ENCODE peak calls at places on chromosomes 4 and X, in nine cellular contexts. Z is mucosa of descending colon; Y is mesothelial cell of epicardium; Q is stimulated activated CD8-positive, alpha-beta memory T cell treated with anti-CD3 and anti-CD28 coated beads, Interleukin-7, amount 100 ng/mL, for 24 hours; U is HS-27A; B is activated T-cell treated with anti-CD3 and anti-CD28 coated beads for 24 hours; S is NCI-H446; T is GM20000; J is G401. F is an unnamed sample.

GRCh38 chr4:13535708-13536361 is 8.5 kb downstream of the NKX3-2 start:
- DNase-seq in Z (no peak), Y (peak), Q (no peak), U (no peak), B (no peak), S (no peak), T (peak), J (no peak), F (no peak)

GRCh38 chr4:179843370-179843769 is 2399.8 kb upstream of the TENM3 start:
- DNase-seq in Z (no peak), Y (no peak), Q (no peak), U (no peak), B (no peak), S (no peak), T (no peak), J (no peak), F (no peak)

GRCh38 chr4:26807330-26807729 is 53.3 kb upstream of the STIM2 start:
- DNase-seq in Z (no peak), Y (no peak), Q (no peak), U (no peak), B (no peak), S (no peak), T (peak), J (no peak), F (no peak)

GRCh38 chr4:56744030-56744429 is 62.9 kb upstream of the HOPX start:
- DNase-seq in Z (no peak), Y (no peak), Q (no peak), U (no peak), B (no peak), S (no peak), T (no peak), J (no peak), F (no peak)

GRCh38 chr4:8355864-8356565 is 84.5 kb downstream of the ACOX3 start:
- DNase-seq in Z (no peak), Y (no peak), Q (no peak), U (no peak), B (no peak), S (no peak), T (no peak), J (no peak), F (peak)

GRCh38 chrX:67953658-67954057 is 409.8 kb downstream of the AR start:
- DNase-seq in Z (no peak), Y (no peak), Q (no peak), U (no peak), B (no peak), S (no peak), T (no peak), J (no peak), F (no peak)

GRCh38 chr4:1002131-1002630 is 9.0 kb upstream of the SLC26A1 start:
- DNase-seq in Z (no peak), Y (no peak), Q (no peak), U (no peak), B (no peak), S (no peak), T (no peak), J (no peak), F (peak)

GRCh38 chrX:115533485-115533884 is 27.5 kb upstream of the PLS3 start:
- DNase-seq in Z (no peak), Y (no peak), Q (no peak), U (no peak), B (no peak), S (no peak), T (no peak), J (no peak), F (no peak)

GRCh38 chr4:47209833-47210232 is 178.5 kb downstream of the GABRB1 start:
- DNase-seq in Z (no peak), Y (no peak), Q (no peak), U (peak), B (no peak), S (no peak), T (no peak), J (no peak), F (no peak)

GRCh38 chrX:128975716-128976115 is 547.6 kb downstream of the SMARCA1 start:
- DNase-seq in Z (peak), Y (peak), Q (no peak), U (no peak), B (no peak), S (peak), T (peak), J (peak), F (peak)

GRCh38 chrX:2351999-2352995 is 148.5 kb downstream of the DHRSX start:
- DNase-seq in Z (no peak), Y (no peak), Q (no peak), U (peak), B (peak), S (no peak), T (no peak), J (no peak), F (no peak)

GRCh38 chr4:83285022-83285387 is 407 bp upstream of the COQ2 start:
- DNase-seq in Z (peak), Y (no peak), Q (no peak), U (no peak), B (no peak), S (no peak), T (peak), J (peak), F (peak)

GRCh38 chr4:11732155-11732554 is 303.5 kb upstream of the HS3ST1 start:
- DNase-seq in Z (peak), Y (no peak), Q (no peak), U (no peak), B (no peak), S (no peak), T (no peak), J (no peak), F (no peak)

GRCh38 chr4:6582889-6583504 is 8.0 kb downstream of the MAN2B2 start:
- DNase-seq in Z (no peak), Y (no peak), Q (no peak), U (no peak), B (no peak), S (no peak), T (no peak), J (peak), F (no peak)

GRCh38 chrX:132480581-132481203 is 8.1 kb downstream of the MBNL3 start:
- DNase-seq in Z (peak), Y (no peak), Q (no peak), U (no peak), B (no peak), S (no peak), T (peak), J (no peak), F (peak)

GRCh38 chr4:26530094-26530493 is 39.8 kb upstream of the CCKAR start:
- DNase-seq in Z (no peak), Y (no peak), Q (no peak), U (no peak), B (no peak), S (no peak), T (no peak), J (no peak), F (no peak)

GRCh38 chrX:109345866-109346265 is 136.0 kb downstream of the GUCY2F start:
- DNase-seq in Z (no peak), Y (no peak), Q (no peak), U (no peak), B (no peak), S (no peak), T (no peak), J (no peak), F (peak)

GRCh38 chr4:24989327-24989726 is 41.4 kb downstream of the LGI2 start:
- DNase-seq in Z (no peak), Y (no peak), Q (no peak), U (no peak), B (no peak), S (no peak), T (no peak), J (no peak), F (no peak)

GRCh38 chrX:56800801-56801200 is 71.8 kb downstream of the NBDY start:
- DNase-seq in Z (peak), Y (peak), Q (no peak), U (no peak), B (peak), S (no peak), T (peak), J (no peak), F (no peak)

GRCh38 chr4:40998680-40999358 is 215.5 kb downstream of the APBB2 start:
- DNase-seq in Z (no peak), Y (no peak), Q (no peak), U (no peak), B (no peak), S (no peak), T (no peak), J (no peak), F (no peak)

GRCh38 chrX:81414630-81415029 is 212.7 kb downstream of the SH3BGRL start:
- DNase-seq in Z (no peak), Y (no peak), Q (no peak), U (no peak), B (no peak), S (no peak), T (no peak), J (peak), F (peak)

GRCh38 chr4:6603128-6603527 is 28.1 kb downstream of the MAN2B2 start:
- DNase-seq in Z (no peak), Y (no peak), Q (no peak), U (no peak), B (no peak), S (no peak), T (no peak), J (no peak), F (no peak)

GRCh38 chrX:150361070-150361776 is 1.9 kb upstream of the MAMLD1 start:
- DNase-seq in Z (peak), Y (peak), Q (no peak), U (no peak), B (no peak), S (no peak), T (no peak), J (peak), F (peak)

GRCh38 chr4:13173974-13174373 is 310.2 kb downstream of the RAB28 start:
- DNase-seq in Z (peak), Y (no peak), Q (no peak), U (no peak), B (no peak), S (no peak), T (no peak), J (no peak), F (peak)

GRCh38 chr4:10456270-10457254 is 664 bp downstream of the ZNF518B start:
- DNase-seq in Z (peak), Y (peak), Q (no peak), U (no peak), B (peak), S (no peak), T (peak), J (peak), F (peak)

GRCh38 chr4:156634612-156635011 is 337.0 kb downstream of the PDGFC start:
- DNase-seq in Z (no peak), Y (no peak), Q (no peak), U (no peak), B (no peak), S (no peak), T (no peak), J (no peak), F (peak)

GRCh38 chr4:28799696-28800095 is 1920.5 kb upstream of the PCDH7 start:
- DNase-seq in Z (no peak), Y (no peak), Q (no peak), U (no peak), B (no peak), S (no peak), T (no peak), J (no peak), F (peak)

GRCh38 chrX:117743469-117744251 is 372.9 kb downstream of the KLHL13 start:
- DNase-seq in Z (peak), Y (no peak), Q (no peak), U (no peak), B (no peak), S (peak), T (no peak), J (no peak), F (no peak)

GRCh38 chr4:91064157-91064853 is 937.1 kb downstream of the CCSER1 start:
- DNase-seq in Z (peak), Y (peak), Q (no peak), U (peak), B (no peak), S (peak), T (no peak), J (peak), F (peak)

GRCh38 chrX:120672389-120672788 is 42.5 kb upstream of the C1GALT1C1 start:
- DNase-seq in Z (no peak), Y (no peak), Q (no peak), U (no peak), B (no peak), S (no peak), T (no peak), J (no peak), F (no peak)

GRCh38 chrX:108299704-108300103 is 138.5 kb downstream of the COL4A6 start:
- DNase-seq in Z (no peak), Y (no peak), Q (no peak), U (no peak), B (no peak), S (no peak), T (no peak), J (no peak), F (no peak)

F was measured in cardiac muscle cell.